ENCODE peak calls at places on chromosomes 6 and 20, in seven cellular contexts. One of them, this sample, is unnamed.

GRCh38 chr20:46348972-46349741 is 40.9 kb upstream of the CDH22 start:
- DNase-seq in stimulated activated CD8-positive, alpha-beta memory T cell treated with anti-CD3 and anti-CD28 coated beads, Interleukin-7, amount 100 ng/mL, for 24 hours: no peak
- DNase-seq in ureter: no peak
- DNase-seq in GM10248: peak
- DNase-seq in IMR-90: peak
- DNase-seq in SIG-M5: no peak
- DNase-seq in NAMALWA: peak
- DNase-seq in this sample: peak

GRCh38 chr20:33211817-33212424 is 5.2 kb upstream of the BPIFA3 start:
- DNase-seq in stimulated activated CD8-positive, alpha-beta memory T cell treated with anti-CD3 and anti-CD28 coated beads, Interleukin-7, amount 100 ng/mL, for 24 hours: no peak
- DNase-seq in ureter: peak
- DNase-seq in GM10248: peak
- DNase-seq in IMR-90: peak
- DNase-seq in SIG-M5: no peak
- DNase-seq in NAMALWA: peak
- DNase-seq in this sample: peak

GRCh38 chr6:3819161-3820110 is 29.7 kb upstream of the FAM50B start:
- DNase-seq in stimulated activated CD8-positive, alpha-beta memory T cell treated with anti-CD3 and anti-CD28 coated beads, Interleukin-7, amount 100 ng/mL, for 24 hours: no peak
- DNase-seq in ureter: no peak
- DNase-seq in GM10248: no peak
- DNase-seq in IMR-90: no peak
- DNase-seq in SIG-M5: no peak
- DNase-seq in NAMALWA: no peak
- DNase-seq in this sample: no peak

GRCh38 chr20:63441777-63442493 is 30.5 kb downstream of the KCNQ2 start:
- DNase-seq in stimulated activated CD8-positive, alpha-beta memory T cell treated with anti-CD3 and anti-CD28 coated beads, Interleukin-7, amount 100 ng/mL, for 24 hours: peak
- DNase-seq in ureter: no peak
- DNase-seq in GM10248: peak
- DNase-seq in IMR-90: peak
- DNase-seq in SIG-M5: no peak
- DNase-seq in NAMALWA: peak
- DNase-seq in this sample: peak

GRCh38 chr20:10927936-10928860 is 254.4 kb upstream of the JAG1 start:
- DNase-seq in stimulated activated CD8-positive, alpha-beta memory T cell treated with anti-CD3 and anti-CD28 coated beads, Interleukin-7, amount 100 ng/mL, for 24 hours: no peak
- DNase-seq in ureter: no peak
- DNase-seq in GM10248: no peak
- DNase-seq in IMR-90: no peak
- DNase-seq in SIG-M5: no peak
- DNase-seq in NAMALWA: no peak
- DNase-seq in this sample: no peak

GRCh38 chr20:24787071-24787470 is 162.0 kb upstream of the CST7 start:
- DNase-seq in stimulated activated CD8-positive, alpha-beta memory T cell treated with anti-CD3 and anti-CD28 coated beads, Interleukin-7, amount 100 ng/mL, for 24 hours: no peak
- DNase-seq in ureter: no peak
- DNase-seq in GM10248: no peak
- DNase-seq in IMR-90: no peak
- DNase-seq in SIG-M5: no peak
- DNase-seq in NAMALWA: no peak
- DNase-seq in this sample: no peak

GRCh38 chr6:7425808-7426190 is 36.2 kb downstream of the RIOK1 start:
- DNase-seq in stimulated activated CD8-positive, alpha-beta memory T cell treated with anti-CD3 and anti-CD28 coated beads, Interleukin-7, amount 100 ng/mL, for 24 hours: no peak
- DNase-seq in ureter: no peak
- DNase-seq in GM10248: no peak
- DNase-seq in IMR-90: no peak
- DNase-seq in SIG-M5: no peak
- DNase-seq in NAMALWA: no peak
- DNase-seq in this sample: no peak

GRCh38 chr20:18831830-18832229 is 18.2 kb downstream of the SCP2D1 start:
- DNase-seq in stimulated activated CD8-positive, alpha-beta memory T cell treated with anti-CD3 and anti-CD28 coated beads, Interleukin-7, amount 100 ng/mL, for 24 hours: no peak
- DNase-seq in ureter: no peak
- DNase-seq in GM10248: no peak
- DNase-seq in IMR-90: peak
- DNase-seq in SIG-M5: no peak
- DNase-seq in NAMALWA: no peak
- DNase-seq in this sample: no peak

GRCh38 chr6:28864321-28864923 is 59.4 kb downstream of the TRIM27 start:
- DNase-seq in stimulated activated CD8-positive, alpha-beta memory T cell treated with anti-CD3 and anti-CD28 coated beads, Interleukin-7, amount 100 ng/mL, for 24 hours: no peak
- DNase-seq in ureter: peak
- DNase-seq in GM10248: no peak
- DNase-seq in IMR-90: no peak
- DNase-seq in SIG-M5: no peak
- DNase-seq in NAMALWA: no peak
- DNase-seq in this sample: peak

This sample was measured in choroid plexus epithelial cell.